ENCODE peak calls at places on chromosomes 1 and 21, in ten cellular contexts. K is activated naive CD4-positive, alpha-beta T cell; F is stimulated activated CD4-positive, alpha-beta T cell treated with anti-CD3 and anti-CD28 coated beads, TNF-alpha, amount 100 ng/mL, for 1 hour; Q is lower leg skin; C is NCI-H2171 treated with DMSO at 0.1 percent for 48 hours; S is stimulated activated naive CD4-positive, alpha-beta T cell; J is iPS DF 6.9; I is stimulated activated naive CD8-positive, alpha-beta T cell treated with anti-CD3 and anti-CD28 coated beads, Interleukin-15, Interleukin-2, amounts not matched to agents 100 U/mL and 50 U/mL, for 24 hours; B is GM06990; T is iPS-NIHi11. M is an unnamed sample.
A peak's percentile ranks its signal among the peaks of the same experiment; 100 is the strongest.

GRCh38 chr1:193574925-193575324 is 388.5 kb upstream of the B3GALT2 start:
- DNase-seq in K (no peak), F (no peak), Q (no peak), C (no peak), S (no peak), J (no peak), I (no peak), B (no peak), T (no peak), M (no peak)

GRCh38 chr1:233909195-233909594 is 4.7 kb downstream of the SLC35F3 start:
- DNase-seq in K (no peak), F (no peak), Q (no peak), C (no peak), S (no peak), J (no peak), I (no peak), B (no peak), T (no peak), M (no peak)

GRCh38 chr1:232192781-232193450 is 437.0 kb downstream of the SIPA1L2 start:
- DNase-seq in K (no peak), F (no peak), Q (no peak), C (no peak), S (no peak), J (no peak), I (no peak), B (no peak), T (no peak), M (no peak)

GRCh38 chr21:29490016-29490415 is 191.3 kb downstream of the BACH1 start:
- DNase-seq in K (no peak), F (no peak), Q (no peak), C (no peak), S (no peak), J (no peak), I (no peak), B (no peak), T (no peak), M (no peak)

GRCh38 chr1:174080819-174081218 is 58.7 kb upstream of the RC3H1 start:
- DNase-seq in K (no peak), F (no peak), Q (no peak), C (no peak), S (no peak), J (no peak), I (no peak), B (no peak), T (no peak), M (no peak)

GRCh38 chr1:158146165-158146564 is 34.5 kb upstream of the CD1D start:
- DNase-seq in K (no peak), F (no peak), Q (no peak), C (no peak), S (no peak), J (no peak), I (no peak), B (no peak), T (no peak), M (no peak)

GRCh38 chr1:3074800-3075199 is 5.8 kb downstream of the PRDM16 start:
- DNase-seq in K (no peak), F (no peak), Q (no peak), C (no peak), S (no peak), J (no peak), I (no peak), B (no peak), T (no peak), M (no peak)

GRCh38 chr1:156676820-156677615 is at the start of gene NES:
- DNase-seq in K (no peak), F (no peak), Q (no peak), C (no peak), S (no peak), J (no peak), I (no peak), B (no peak), T (peak; percentile 78), M (peak; percentile 87)

GRCh38 chr1:111789666-111790316 is 34.1 kb downstream of the DDX20 start:
- DNase-seq in K (no peak), F (no peak), Q (no peak), C (no peak), S (no peak), J (no peak), I (no peak), B (no peak), T (no peak), M (no peak)

GRCh38 chr1:12555411-12556367 is 62.3 kb downstream of the DHRS3 start:
- DNase-seq in K (no peak), F (no peak), Q (no peak), C (no peak), S (no peak), J (no peak), I (no peak), B (no peak), T (no peak), M (no peak)

GRCh38 chr21:39662411-39662953 is 49.7 kb downstream of the B3GALT5 start:
- DNase-seq in K (no peak), F (no peak), Q (no peak), C (no peak), S (no peak), J (no peak), I (no peak), B (no peak), T (no peak), M (no peak)

GRCh38 chr1:51237714-51238403 is 1.8 kb downstream of the RNF11 start:
- DNase-seq in K (no peak), F (no peak), Q (no peak), C (no peak), S (no peak), J (no peak), I (no peak), B (no peak), T (no peak), M (no peak)

GRCh38 chr1:49106438-49106837 is 329.7 kb upstream of the BEND5 start:
- DNase-seq in K (no peak), F (no peak), Q (no peak), C (no peak), S (no peak), J (no peak), I (no peak), B (no peak), T (no peak), M (no peak)

GRCh38 chr1:239603530-239603929 is 217.2 kb downstream of the CHRM3 start:
- DNase-seq in K (no peak), F (no peak), Q (no peak), C (no peak), S (no peak), J (no peak), I (no peak), B (no peak), T (no peak), M (no peak)

GRCh38 chr1:12203216-12204007 is 26.4 kb upstream of the VPS13D start:
- DNase-seq in K (no peak), F (no peak), Q (no peak), C (no peak), S (no peak), J (no peak), I (no peak), B (no peak), T (no peak), M (no peak)

GRCh38 chr1:38231941-38232340 is 185.3 kb upstream of the POU3F1 start:
- DNase-seq in K (no peak), F (no peak), Q (no peak), C (no peak), S (no peak), J (no peak), I (no peak), B (no peak), T (no peak), M (no peak)

GRCh38 chr1:198168180-198168579 is 11.4 kb downstream of the NEK7 start:
- DNase-seq in K (no peak), F (no peak), Q (no peak), C (no peak), S (no peak), J (no peak), I (no peak), B (no peak), T (no peak), M (no peak)

GRCh38 chr1:223715710-223716103 is 3.4 kb downstream of the CAPN2 start:
- DNase-seq in K (no peak), F (no peak), Q (no peak), C (no peak), S (no peak), J (no peak), I (no peak), B (no peak), T (no peak), M (no peak)

GRCh38 chr1:222247081-222247480 is 300.8 kb downstream of the HHIPL2 start:
- DNase-seq in K (no peak), F (no peak), Q (no peak), C (no peak), S (no peak), J (no peak), I (no peak), B (no peak), T (peak; percentile 26), M (no peak)

GRCh38 chr1:94727846-94728715 is 92.1 kb upstream of the SLC44A3 start:
- DNase-seq in K (no peak), F (no peak), Q (no peak), C (no peak), S (no peak), J (no peak), I (no peak), B (no peak), T (no peak), M (no peak)

GRCh38 chr21:39595465-39595864 is 17.3 kb upstream of the B3GALT5 start:
- DNase-seq in K (no peak), F (no peak), Q (no peak), C (no peak), S (no peak), J (no peak), I (no peak), B (no peak), T (no peak), M (no peak)

GRCh38 chr1:37946703-37947360 is at the start of gene INPP5B:
- DNase-seq in K (peak; percentile 35), F (peak; percentile 13), Q (peak; percentile 85), C (no peak), S (peak; percentile 58), J (peak; percentile 72), I (peak; percentile 85), B (peak; percentile 79), T (peak; percentile 99), M (peak; percentile 92)

GRCh38 chr1:162011337-162012012 is 12.2 kb downstream of the OLFML2B start:
- DNase-seq in K (no peak), F (no peak), Q (no peak), C (peak; percentile 79), S (no peak), J (no peak), I (no peak), B (no peak), T (no peak), M (peak; percentile 53)

GRCh38 chr1:45848714-45849113 is 45.3 kb downstream of the MAST2 start:
- DNase-seq in K (no peak), F (no peak), Q (no peak), C (no peak), S (no peak), J (no peak), I (no peak), B (no peak), T (no peak), M (no peak)

GRCh38 chr1:2206813-2207488 is 12.4 kb upstream of the FAAP20 start:
- DNase-seq in K (no peak), F (no peak), Q (no peak), C (no peak), S (no peak), J (no peak), I (no peak), B (peak; percentile 13), T (no peak), M (peak; percentile 56)